ENCODE peak calls at places on chromosomes 16 and 17, in four cellular contexts. One of them, this sample, is unnamed.

GRCh38 chr17:37274432-37274831 is 101.4 kb upstream of the C17orf78 start:
- DNase-seq in RWPE1: no peak
- DNase-seq in A549: no peak
- DNase-seq in CD4-positive, alpha-beta T cell: no peak
- DNase-seq in this sample: no peak

GRCh38 chr17:78883090-78883532 is 19.9 kb downstream of the CEP295NL start:
- DNase-seq in CD4-positive, alpha-beta T cell: no peak
- DNase-seq in RWPE1: no peak
- DNase-seq in A549: peak
- DNase-seq in this sample: no peak

GRCh38 chr17:68328676-68329075 is 37.4 kb downstream of the ARSG start:
- DNase-seq in A549: no peak
- DNase-seq in CD4-positive, alpha-beta T cell: no peak
- DNase-seq in RWPE1: peak
- DNase-seq in this sample: no peak

GRCh38 chr16:10744370-10745030 is 858 bp downstream of the NUBP1 start:
- DNase-seq in RWPE1: no peak
- DNase-seq in A549: peak
- DNase-seq in CD4-positive, alpha-beta T cell: no peak
- DNase-seq in this sample: no peak

GRCh38 chr16:12971216-12971615 is 69.8 kb downstream of the SHISA9 start:
- DNase-seq in A549: peak
- DNase-seq in CD4-positive, alpha-beta T cell: no peak
- DNase-seq in RWPE1: peak
- DNase-seq in this sample: no peak

GRCh38 chr17:17575360-17576251 is 15.9 kb downstream of the PEMT start:
- DNase-seq in RWPE1: peak
- DNase-seq in CD4-positive, alpha-beta T cell: no peak
- DNase-seq in A549: no peak
- DNase-seq in this sample: no peak

GRCh38 chr16:27922433-27922832 is 141.1 kb downstream of the GSG1L start:
- DNase-seq in RWPE1: no peak
- DNase-seq in A549: no peak
- DNase-seq in CD4-positive, alpha-beta T cell: no peak
- DNase-seq in this sample: no peak

GRCh38 chr17:80264048-80264792 is 3.6 kb downstream of the RNF213 start:
- DNase-seq in RWPE1: no peak
- DNase-seq in A549: no peak
- DNase-seq in CD4-positive, alpha-beta T cell: peak
- DNase-seq in this sample: no peak

GRCh38 chr17:71985111-71986039 is 135.4 kb upstream of the SOX9 start:
- DNase-seq in RWPE1: peak
- DNase-seq in A549: no peak
- DNase-seq in CD4-positive, alpha-beta T cell: no peak
- DNase-seq in this sample: no peak

GRCh38 chr16:78925071-78925714 is 675.3 kb downstream of the MAF start:
- DNase-seq in CD4-positive, alpha-beta T cell: peak
- DNase-seq in A549: peak
- DNase-seq in RWPE1: peak
- DNase-seq in this sample: no peak

GRCh38 chr17:73652886-73653480 is 8.7 kb upstream of the SDK2 start:
- DNase-seq in CD4-positive, alpha-beta T cell: no peak
- DNase-seq in A549: no peak
- DNase-seq in RWPE1: no peak
- DNase-seq in this sample: no peak

GRCh38 chr17:42819939-42820535 is 4.0 kb downstream of the BECN1 start:
- DNase-seq in A549: peak
- DNase-seq in CD4-positive, alpha-beta T cell: peak
- DNase-seq in RWPE1: no peak
- DNase-seq in this sample: no peak

GRCh38 chr17:7186241-7186640 is 7.1 kb upstream of the ASGR1 start:
- DNase-seq in A549: peak
- DNase-seq in CD4-positive, alpha-beta T cell: no peak
- DNase-seq in RWPE1: no peak
- DNase-seq in this sample: no peak
- TF ChIP-seq CTCF in A549: no peak
- TF ChIP-seq CTCF in CD4-positive, alpha-beta T cell: no peak
- TF ChIP-seq CTCF in RWPE1: no peak
- TF ChIP-seq CTCF in this sample: peak

GRCh38 chr17:77489898-77490265 is 349.1 kb downstream of the SEC14L1 start:
- DNase-seq in A549: no peak
- DNase-seq in RWPE1: no peak
- DNase-seq in CD4-positive, alpha-beta T cell: no peak
- DNase-seq in this sample: no peak

GRCh38 chr17:77489239-77489897 is 348.6 kb downstream of the SEC14L1 start:
- DNase-seq in A549: no peak
- DNase-seq in RWPE1: no peak
- DNase-seq in CD4-positive, alpha-beta T cell: no peak
- DNase-seq in this sample: no peak

GRCh38 chr17:77488531-77489238 is 347.9 kb downstream of the SEC14L1 start:
- DNase-seq in A549: no peak
- DNase-seq in CD4-positive, alpha-beta T cell: no peak
- DNase-seq in RWPE1: no peak
- DNase-seq in this sample: no peak

GRCh38 chr17:77491921-77492445 is 351.2 kb downstream of the SEC14L1 start:
- DNase-seq in RWPE1: no peak
- DNase-seq in A549: no peak
- DNase-seq in CD4-positive, alpha-beta T cell: no peak
- DNase-seq in this sample: no peak

DNA sequence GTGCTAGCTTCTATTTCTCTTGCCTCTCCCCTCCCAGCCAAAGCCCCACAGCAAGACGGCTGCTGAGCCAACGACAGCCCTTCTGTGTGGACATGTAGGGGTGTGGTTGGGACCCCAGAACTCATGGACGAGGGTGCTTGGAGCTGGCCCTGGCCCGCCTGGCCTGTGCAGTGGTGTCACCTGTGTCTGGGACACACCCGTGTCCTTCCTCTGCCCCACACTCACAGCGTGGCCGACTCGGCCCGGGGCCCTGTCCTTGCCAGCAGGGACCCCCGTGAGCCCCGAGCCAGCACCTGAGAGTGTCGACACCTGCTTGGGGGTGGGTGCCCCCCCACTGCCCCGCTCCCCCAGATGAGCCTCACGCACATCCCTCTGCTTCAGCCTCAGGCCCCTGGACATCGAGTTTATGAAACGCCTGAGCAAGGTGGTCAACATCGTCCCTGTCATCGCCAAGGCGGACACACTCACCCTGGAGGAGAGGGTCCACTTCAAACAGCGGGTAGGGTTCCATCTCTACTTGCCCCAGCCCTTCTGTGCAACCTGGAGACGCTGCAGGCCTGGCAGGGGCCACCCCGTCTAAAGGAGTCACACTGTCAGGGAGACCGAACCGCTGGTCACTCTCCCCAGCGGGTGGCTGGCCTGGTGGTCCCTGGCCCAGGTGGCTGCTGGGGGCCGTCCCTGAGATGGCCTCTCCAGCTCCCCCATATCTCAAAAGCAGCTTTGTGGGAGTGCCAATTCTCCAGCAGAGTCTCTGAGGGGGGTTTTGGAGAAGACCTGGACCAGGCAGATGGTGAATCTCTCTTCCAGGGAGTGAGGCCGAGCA is 349.8 kb downstream of the SEC14L1 start:
- DNase-seq in CD4-positive, alpha-beta T cell: no peak
- DNase-seq in RWPE1: no peak
- DNase-seq in A549: no peak
- DNase-seq in this sample: no peak
- H3K27ac ChIP-seq in CD4-positive, alpha-beta T cell: peak
- H3K27ac ChIP-seq in RWPE1: peak
- H3K27ac ChIP-seq in A549: no peak
- H3K27ac ChIP-seq in this sample: no peak

GRCh38 chr16:87324411-87325275 is 7.5 kb upstream of the C16orf95 start:
- DNase-seq in CD4-positive, alpha-beta T cell: peak
- DNase-seq in RWPE1: peak
- DNase-seq in A549: peak
- DNase-seq in this sample: no peak
- TF ChIP-seq CTCF in CD4-positive, alpha-beta T cell: peak
- TF ChIP-seq CTCF in RWPE1: peak
- TF ChIP-seq CTCF in A549: peak
- TF ChIP-seq CTCF in this sample: peak

GRCh38 chr16:16112450-16113053 is 110.7 kb downstream of the ABCC6 start:
- DNase-seq in CD4-positive, alpha-beta T cell: no peak
- DNase-seq in RWPE1: no peak
- DNase-seq in A549: no peak
- DNase-seq in this sample: no peak
- H3K27ac ChIP-seq in CD4-positive, alpha-beta T cell: no peak
- H3K27ac ChIP-seq in RWPE1: no peak
- H3K27ac ChIP-seq in A549: no peak
- H3K27ac ChIP-seq in this sample: no peak

GRCh38 chr16:56869513-56870270 is 4.7 kb downstream of the SLC12A3 start:
- DNase-seq in CD4-positive, alpha-beta T cell: no peak
- DNase-seq in RWPE1: no peak
- DNase-seq in A549: peak
- DNase-seq in this sample: no peak

GRCh38 chr16:56872863-56873391 is 7.9 kb downstream of the SLC12A3 start:
- DNase-seq in A549: no peak
- DNase-seq in CD4-positive, alpha-beta T cell: no peak
- DNase-seq in RWPE1: no peak
- DNase-seq in this sample: no peak

GRCh38 chr16:56870271-56870888 is 5.4 kb downstream of the SLC12A3 start:
- DNase-seq in CD4-positive, alpha-beta T cell: no peak
- DNase-seq in A549: no peak
- DNase-seq in RWPE1: no peak
- DNase-seq in this sample: no peak

GRCh38 chr16:56868175-56868574 is 3.2 kb downstream of the SLC12A3 start:
- DNase-seq in CD4-positive, alpha-beta T cell: no peak
- DNase-seq in RWPE1: no peak
- DNase-seq in A549: no peak
- DNase-seq in this sample: no peak

DNA sequence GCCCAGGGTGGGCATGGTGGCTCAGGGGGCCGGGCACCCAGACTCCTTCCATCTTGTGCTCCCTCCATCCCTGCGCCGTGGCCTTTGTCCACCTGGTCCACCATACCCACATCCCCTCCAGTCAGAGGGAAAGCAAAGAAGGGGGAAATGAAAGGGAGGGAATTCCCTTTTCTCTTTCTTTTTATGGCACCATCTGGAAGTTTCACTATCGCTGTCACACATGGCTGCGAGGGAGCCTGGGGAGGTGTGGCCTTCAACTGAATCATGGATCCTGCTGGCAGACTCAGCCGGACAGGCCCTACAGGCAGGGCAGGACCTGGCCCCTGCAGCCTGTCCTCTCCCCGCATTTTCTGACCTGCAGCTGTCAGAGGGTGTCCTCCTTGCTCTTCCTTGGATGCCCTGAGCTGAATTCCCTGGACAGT is 6.2 kb downstream of the SLC12A3 start:
- DNase-seq in CD4-positive, alpha-beta T cell: no peak
- DNase-seq in RWPE1: peak
- DNase-seq in A549: no peak
- DNase-seq in this sample: no peak
- TF ChIP-seq CTCF in CD4-positive, alpha-beta T cell: no peak
- TF ChIP-seq CTCF in RWPE1: no peak
- TF ChIP-seq CTCF in A549: no peak
- TF ChIP-seq CTCF in this sample: no peak

GRCh38 chr16:56190903-56191806 is at the start of gene GNAO1:
- DNase-seq in RWPE1: peak
- DNase-seq in A549: peak
- DNase-seq in CD4-positive, alpha-beta T cell: peak
- DNase-seq in this sample: no peak
- H3K27ac ChIP-seq in RWPE1: no peak
- H3K27ac ChIP-seq in A549: peak
- H3K27ac ChIP-seq in CD4-positive, alpha-beta T cell: no peak
- H3K27ac ChIP-seq in this sample: no peak

This sample was measured in AG04450.